ENCODE peak calls at places on chromosomes 11 and 22, in nine cellular contexts. K is lung microvascular endothelial cell; X is nephron progenitor cell; Q is NCI-H524; Y is activated naive CD8-positive, alpha-beta T cell treated with anti-CD3 and anti-CD28 coated beads, Interleukin-2, amount 50 U/mL, for 24 hours; P is ELF-1; W is RCC 7860; I is occipital lobe; B is GM03348. A is an unnamed sample.
A peak's percentile ranks its signal among the peaks of the same experiment; 100 is the strongest.

GRCh38 chr11:56948991-56949390 is 39.7 kb upstream of the OR5AK2 start:
- DNase-seq in X (no peak), K (no peak), Q (no peak), W (no peak), Y (no peak), I (no peak), P (no peak), B (no peak), A (no peak)

GRCh38 chr11:64153831-64154230 is 12.1 kb downstream of the MACROD1 start:
- DNase-seq in Q (no peak), X (no peak), B (no peak), I (no peak), P (no peak), Y (no peak), W (no peak), K (no peak), A (no peak)

GRCh38 chr11:115284766-115285165 is 219.4 kb downstream of the CADM1 start:
- DNase-seq in W (no peak), B (no peak), X (no peak), K (no peak), P (no peak), Q (no peak), I (no peak), Y (no peak), A (no peak)

GRCh38 chr11:75949023-75949672 is 134.1 kb downstream of the UVRAG start:
- DNase-seq in K (no peak), B (peak; percentile 36), Q (no peak), I (no peak), W (no peak), Y (no peak), X (no peak), P (no peak), A (peak; percentile 70)

GRCh38 chr22:43113516-43114251 is 3.1 kb downstream of the BIK start:
- DNase-seq in Y (no peak), Q (no peak), X (no peak), I (no peak), B (no peak), K (no peak), W (no peak), P (no peak), A (no peak)

GRCh38 chr11:18617688-18618340 is 16.3 kb downstream of the SPTY2D1 start:
- DNase-seq in I (no peak), Y (peak; percentile 14), P (no peak), K (peak; percentile 8), W (no peak), Q (no peak), B (peak; percentile 31), X (no peak), A (peak; percentile 58)

GRCh38 chr22:42294034-42294985 is 23.9 kb upstream of the TCF20 start:
- DNase-seq in X (peak; percentile 91), I (no peak), W (no peak), Y (no peak), Q (no peak), P (peak; percentile 90), K (peak; percentile 69), B (peak; percentile 88), A (peak; percentile 24)

GRCh38 chr11:3104051-3104714 is 47.0 kb upstream of the CARS1 start:
- DNase-seq in W (no peak), P (no peak), K (no peak), X (no peak), Y (no peak), I (no peak), Q (no peak), B (no peak), A (no peak)

GRCh38 chr11:67648796-67649613 is 1.5 kb downstream of the ACY3 start:
- DNase-seq in W (no peak), B (no peak), Q (no peak), X (no peak), P (no peak), K (no peak), I (no peak), Y (no peak), A (no peak)

GRCh38 chr11:69745201-69745600 is 29.9 kb downstream of the FGF4 start:
- DNase-seq in K (no peak), P (peak; percentile 28), X (no peak), Q (no peak), I (no peak), B (no peak), W (no peak), Y (no peak), A (no peak)

GRCh38 chr11:67435031-67435726 is 2.3 kb downstream of the PTPRCAP start:
- DNase-seq in I (no peak), W (no peak), P (no peak), Y (peak; percentile 69), Q (no peak), K (no peak), B (no peak), X (no peak), A (no peak)

GRCh38 chr11:129910360-129910759 is 15.0 kb upstream of the NFRKB start:
- DNase-seq in Y (no peak), I (no peak), Q (no peak), W (no peak), P (peak; percentile 69), B (no peak), K (no peak), X (no peak), A (no peak)

GRCh38 chr11:9814108-9814507 is 150.2 kb downstream of the SWAP70 start:
- DNase-seq in Q (no peak), B (no peak), K (no peak), W (no peak), X (no peak), Y (no peak), P (no peak), I (no peak), A (no peak)

GRCh38 chr22:45804986-45805325 is 133.3 kb downstream of the ATXN10 start:
- DNase-seq in Q (no peak), K (no peak), B (peak; percentile 87), Y (no peak), P (no peak), X (no peak), W (peak; percentile 80), I (no peak), A (peak; percentile 98)

GRCh38 chr11:93330446-93330984 is at the start of gene DEUP1:
- DNase-seq in Q (peak; percentile 10), W (no peak), Y (peak; percentile 15), P (peak; percentile 5), B (peak; percentile 38), I (no peak), X (peak; percentile 90), K (peak; percentile 5), A (peak; percentile 0)

GRCh38 chr11:73152861-73153483 is 10.9 kb upstream of the FCHSD2 start:
- DNase-seq in W (no peak), P (peak; percentile 21), K (no peak), X (no peak), Q (no peak), I (no peak), Y (peak; percentile 44), B (no peak), A (no peak)

GRCh38 chr11:128859563-128860441 is 7.3 kb downstream of the KCNJ1 start:
- DNase-seq in W (peak; percentile 7), P (peak; percentile 92), Y (peak; percentile 86), I (no peak), K (peak; percentile 84), X (peak; percentile 87), B (peak; percentile 60), Q (no peak), A (peak; percentile 9)

GRCh38 chr11:108887436-108888238 is 222.8 kb downstream of the DDX10 start:
- DNase-seq in K (no peak), W (no peak), Y (no peak), P (no peak), Q (no peak), I (no peak), X (no peak), B (no peak), A (peak; percentile 90)

GRCh38 chr22:31998784-31999435 is 44.2 kb upstream of the SLC5A1 start:
- DNase-seq in X (no peak), I (no peak), W (no peak), B (no peak), K (no peak), Q (no peak), Y (no peak), P (no peak), A (no peak)

GRCh38 chr22:43338766-43339345 is 4.3 kb downstream of the SCUBE1 start:
- DNase-seq in X (no peak), I (no peak), Q (peak; percentile 52), K (no peak), B (no peak), P (no peak), W (no peak), Y (no peak), A (no peak)

GRCh38 chr22:47552024-47552423 is 789.6 kb downstream of the TBC1D22A start:
- DNase-seq in B (no peak), P (no peak), X (no peak), Q (no peak), K (no peak), I (no peak), W (no peak), Y (no peak), A (no peak)

GRCh38 chr11:76159303-76159937 is 46.9 kb downstream of the WNT11 start:
- DNase-seq in K (no peak), B (no peak), Q (no peak), W (no peak), I (no peak), X (no peak), P (no peak), Y (no peak), A (no peak)

GRCh38 chr22:17318817-17319216 is 50.4 kb upstream of the CECR2 start:
- DNase-seq in P (no peak), Q (no peak), W (no peak), X (no peak), Y (no peak), I (no peak), K (no peak), B (no peak), A (no peak)

A was measured in AG10803.